ENCODE peak calls at places on chromosomes 4 and X, in four cellular contexts. V, X, I and G are unnamed samples.

GRCh38 chr4:113707013-113707412 is 54.5 kb downstream of the CAMK2D start:
- DNase-seq in X (no peak), I (no peak), V (no peak), G (no peak)

GRCh38 chr4:153177841-153178240 is 26.4 kb upstream of the TRIM2 start:
- DNase-seq in X (no peak), V (no peak), I (no peak), G (no peak)

GRCh38 chrX:109974906-109975655 is 27.8 kb upstream of the TMEM164 start:
- DNase-seq in X (no peak), V (no peak), I (no peak), G (no peak)

GRCh38 chr4:142404191-142404611 is 441.9 kb downstream of the INPP4B start:
- DNase-seq in X (no peak), V (peak), I (no peak), G (no peak)

GRCh38 chr4:63717384-63717783 is 691.9 kb downstream of the TECRL start:
- DNase-seq in V (no peak), I (no peak), X (no peak), G (no peak)

GRCh38 chrX:110588164-110588563 is 207.5 kb downstream of the CHRDL1 start:
- DNase-seq in I (no peak), V (no peak), X (no peak), G (no peak)

GRCh38 chr4:82523179-82523578 is 38.6 kb downstream of the TMEM150C start:
- DNase-seq in V (no peak), X (no peak), I (no peak), G (no peak)

GRCh38 chr4:181259081-181259480 is 984.1 kb upstream of the TENM3 start:
- DNase-seq in V (no peak), X (no peak), I (no peak), G (no peak)

GRCh38 chrX:145813081-145813480 is 4.5 kb upstream of the SLITRK2 start:
- DNase-seq in X (no peak), V (no peak), I (no peak), G (no peak)

GRCh38 chrX:121011254-121011653 is 25.7 kb upstream of the CT47A1 start:
- DNase-seq in V (no peak), X (no peak), I (no peak), G (no peak)

GRCh38 chr4:169311643-169312365 is 41.0 kb upstream of the SH3RF1 start:
- DNase-seq in I (peak), X (no peak), V (no peak), G (peak)

GRCh38 chr4:8727546-8728510 is 135.3 kb downstream of the CPZ start:
- DNase-seq in I (no peak), V (no peak), X (peak), G (peak)

GRCh38 chrX:145003443-145003842 is 243.9 kb upstream of the SPANXN1 start:
- DNase-seq in X (no peak), I (no peak), V (no peak), G (no peak)

GRCh38 chr4:82811838-82812672 is 13.5 kb upstream of the SCD5 start:
- DNase-seq in X (no peak), V (no peak), I (no peak), G (no peak)

GRCh38 chr4:167100120-167100519 is 134.2 kb downstream of the SPOCK3 start:
- DNase-seq in I (no peak), V (no peak), X (no peak), G (no peak)

GRCh38 chr4:184848510-184848909 is 22.7 kb upstream of the ACSL1 start:
- DNase-seq in X (no peak), I (no peak), V (no peak), G (no peak)

GRCh38 chr4:73869130-73870055 is at the start of gene CXCL1:
- DNase-seq in X (peak), I (no peak), V (no peak), G (no peak)